ENCODE peak calls at places on chromosomes 6 and 20, in nine cellular contexts. M, H, N, F, T, W, S, I and Z are unnamed samples.

GRCh38 chr6:160102956-160103824 is 18.4 kb upstream of the SLC22A1 start:
- DNase-seq in H (no peak), S (no peak), I (peak), F (no peak), M (no peak), W (no peak), T (peak), N (peak), Z (peak)

GRCh38 chr6:28657756-28658465 is 132.2 kb downstream of the GPX5 start:
- DNase-seq in N (peak), M (peak), F (peak), H (no peak), W (no peak), T (peak), I (peak), S (no peak), Z (no peak)

GRCh38 chr6:83138118-83138722 is 54.8 kb downstream of the PGM3 start:
- DNase-seq in I (no peak), H (no peak), M (no peak), T (no peak), S (no peak), F (no peak), W (no peak), N (no peak), Z (no peak)

GRCh38 chr6:56851541-56852248 is 103.2 kb upstream of the BEND6 start:
- DNase-seq in W (no peak), H (no peak), M (peak), T (peak), I (peak), N (peak), F (no peak), S (no peak), Z (peak)

GRCh38 chr6:150081702-150082101 is 12.8 kb upstream of the ULBP3 start:
- DNase-seq in S (no peak), F (no peak), T (no peak), N (no peak), I (no peak), W (no peak), M (no peak), H (no peak), Z (no peak)

GRCh38 chr20:2729251-2729713 is 36.7 kb downstream of the EBF4 start:
- DNase-seq in T (peak), N (no peak), M (no peak), S (no peak), W (no peak), H (no peak), I (no peak), F (peak), Z (no peak)

GRCh38 chr6:117425431-117426153 is at the start of gene ROS1:
- DNase-seq in S (no peak), F (no peak), I (no peak), T (no peak), M (no peak), N (no peak), H (no peak), W (no peak), Z (no peak)

GRCh38 chr6:40315055-40315454 is 272.1 kb downstream of the LRFN2 start:
- DNase-seq in I (no peak), T (no peak), F (no peak), H (no peak), N (no peak), S (no peak), M (peak), W (no peak), Z (no peak)

GRCh38 chr20:45049904-45050471 is 50.9 kb downstream of the KCNS1 start:
- DNase-seq in N (peak), I (no peak), H (no peak), W (no peak), M (no peak), T (no peak), S (no peak), F (no peak), Z (no peak)